ENCODE peak calls at places on chromosomes 3 and 15, in seven cellular contexts. P is tibial artery; G is posterior cingulate gyrus; W is T-helper 2 cell; T is central memory CD8-positive, alpha-beta T cell; E is T47D; I is HT1080. Y is an unnamed sample.

GRCh38 chr3:61683409-61684261 is 122.3 kb downstream of the PTPRG start:
- DNase-seq in P (no peak), G (no peak), W (no peak), T (no peak), E (no peak), I (no peak), Y (no peak)

GRCh38 chr3:88828466-88828865 is 279.0 kb upstream of the EPHA3 start:
- DNase-seq in P (no peak), G (no peak), W (no peak), T (no peak), E (no peak), I (no peak), Y (no peak)

GRCh38 chr3:33377931-33378330 is 62.3 kb downstream of the UBP1 start:
- DNase-seq in P (no peak), G (no peak), W (no peak), T (no peak), E (no peak), I (peak), Y (peak)

GRCh38 chr15:80162059-80162554 is 9.3 kb downstream of the FAH start:
- DNase-seq in P (no peak), G (no peak), W (no peak), T (no peak), E (peak), I (no peak), Y (peak)

GRCh38 chr3:66053009-66053782 is 14.5 kb upstream of the MAGI1 start:
- DNase-seq in P (peak), G (no peak), W (no peak), T (no peak), E (no peak), I (no peak), Y (no peak)

GRCh38 chr3:195825857-195826804 is 14.4 kb upstream of the MUC4 start:
- DNase-seq in P (no peak), G (no peak), W (no peak), T (no peak), E (no peak), I (no peak), Y (no peak)

GRCh38 chr3:39361252-39361927 is 21.8 kb upstream of the SLC25A38 start:
- DNase-seq in P (no peak), G (no peak), W (peak), T (no peak), E (no peak), I (peak), Y (no peak)

GRCh38 chr3:57221883-57222282 is 5.6 kb upstream of the APPL1 start:
- DNase-seq in P (no peak), G (no peak), W (no peak), T (no peak), E (no peak), I (peak), Y (no peak)

GRCh38 chr15:81106560-81106959 is 27.5 kb upstream of the CFAP161 start:
- DNase-seq in P (no peak), G (no peak), W (no peak), T (peak), E (peak), I (peak), Y (peak)

GRCh38 chr3:5426094-5426883 is 238.8 kb downstream of the EDEM1 start:
- DNase-seq in P (peak), G (peak), W (peak), T (no peak), E (peak), I (peak), Y (peak)

GRCh38 chr15:96038650-96039049 is 291.9 kb upstream of the NR2F2 start:
- DNase-seq in P (no peak), G (no peak), W (no peak), T (no peak), E (no peak), I (no peak), Y (peak)

GRCh38 chr15:92521624-92522008 is 127.9 kb downstream of the ST8SIA2 start:
- DNase-seq in P (peak), G (peak), W (no peak), T (no peak), E (peak), I (peak), Y (peak)

GRCh38 chr15:82768414-82769081 is 37.3 kb downstream of the FSD2 start:
- DNase-seq in P (no peak), G (no peak), W (no peak), T (no peak), E (no peak), I (peak), Y (no peak)

GRCh38 chr3:180275176-180275575 is 238.4 kb upstream of the PEX5L start:
- DNase-seq in P (no peak), G (no peak), W (no peak), T (no peak), E (no peak), I (peak), Y (no peak)

GRCh38 chr15:101652783-101653430 is 726 bp upstream of the TM2D3 start:
- DNase-seq in P (peak), G (no peak), W (no peak), T (no peak), E (peak), I (no peak), Y (peak)

GRCh38 chr3:136396916-136397315 is 146.8 kb downstream of the PCCB start:
- DNase-seq in P (no peak), G (no peak), W (no peak), T (no peak), E (no peak), I (no peak), Y (peak)

GRCh38 chr3:127114337-127115070 is 78.4 kb upstream of the PRR23E start:
- DNase-seq in P (peak), G (no peak), W (no peak), T (no peak), E (no peak), I (no peak), Y (no peak)

GRCh38 chr3:107882881-107883280 is 207.9 kb downstream of the CD47 start:
- DNase-seq in P (no peak), G (no peak), W (no peak), T (no peak), E (no peak), I (no peak), Y (no peak)

GRCh38 chr3:129023909-129024308 is 22.8 kb downstream of the EFCC1 start:
- DNase-seq in P (no peak), G (no peak), W (no peak), T (no peak), E (peak), I (no peak), Y (no peak)

GRCh38 chr15:68342351-68342750 is 64.8 kb downstream of the FEM1B start:
- DNase-seq in P (peak), G (no peak), W (no peak), T (no peak), E (no peak), I (no peak), Y (no peak)

GRCh38 chr3:38105525-38105924 is 31.4 kb downstream of the ACAA1 start:
- DNase-seq in P (no peak), G (no peak), W (no peak), T (no peak), E (no peak), I (no peak), Y (no peak)

GRCh38 chr15:32688151-32688639 is 29.6 kb upstream of the GREM1 start:
- DNase-seq in P (no peak), G (no peak), W (no peak), T (no peak), E (no peak), I (peak), Y (no peak)

GRCh38 chr3:157195965-157196364 is 36.0 kb upstream of the CCNL1 start:
- DNase-seq in P (no peak), G (no peak), W (no peak), T (no peak), E (no peak), I (no peak), Y (no peak)

GRCh38 chr3:64599651-64600050 is 88.1 kb downstream of the ADAMTS9 start:
- DNase-seq in P (no peak), G (no peak), W (no peak), T (no peak), E (no peak), I (no peak), Y (no peak)